ENCODE peak calls at places on chromosomes 7 and 10, in eight cellular contexts. One of them, this sample, is unnamed. For H3K9me3, the result is how much of the 10 kb centered on the place peaks cover.

GRCh38 chr7:123432601-123433000 is 101.8 kb downstream of the IQUB start:
- DNase-seq in fibroblast of lung: no peak
- DNase-seq in sigmoid colon: no peak
- DNase-seq in breast epithelium: no peak
- DNase-seq in heart left ventricle: no peak
- DNase-seq in A549: no peak
- DNase-seq in IMR-90: no peak
- DNase-seq in CD8-positive, alpha-beta T cell: no peak
- DNase-seq in this sample: no peak

GRCh38 chr10:123016228-123016627 is 7.4 kb downstream of the ACADSB start:
- DNase-seq in fibroblast of lung: no peak
- DNase-seq in sigmoid colon: no peak
- DNase-seq in breast epithelium: no peak
- DNase-seq in heart left ventricle: no peak
- DNase-seq in A549: no peak
- DNase-seq in IMR-90: no peak
- DNase-seq in CD8-positive, alpha-beta T cell: no peak
- DNase-seq in this sample: no peak

GRCh38 chr7:42097756-42098155 is 139.3 kb downstream of the GLI3 start:
- DNase-seq in fibroblast of lung: peak
- DNase-seq in sigmoid colon: no peak
- DNase-seq in breast epithelium: no peak
- DNase-seq in heart left ventricle: no peak
- DNase-seq in A549: peak
- DNase-seq in IMR-90: peak
- DNase-seq in CD8-positive, alpha-beta T cell: no peak
- DNase-seq in this sample: no peak

GRCh38 chr7:140416560-140416959 is 12.7 kb downstream of the RAB19 start:
- DNase-seq in fibroblast of lung: no peak
- DNase-seq in sigmoid colon: no peak
- DNase-seq in breast epithelium: no peak
- DNase-seq in heart left ventricle: no peak
- DNase-seq in A549: no peak
- DNase-seq in IMR-90: no peak
- DNase-seq in CD8-positive, alpha-beta T cell: no peak
- DNase-seq in this sample: no peak

GRCh38 chr10:124996854-124997215 is 54.9 kb downstream of the ZRANB1 start:
- DNase-seq in fibroblast of lung: no peak
- DNase-seq in sigmoid colon: no peak
- DNase-seq in breast epithelium: no peak
- DNase-seq in heart left ventricle: no peak
- DNase-seq in A549: no peak
- DNase-seq in IMR-90: no peak
- DNase-seq in CD8-positive, alpha-beta T cell: no peak
- DNase-seq in this sample: no peak

GRCh38 chr10:91389636-91390512 is 20.3 kb upstream of the HECTD2 start:
- DNase-seq in fibroblast of lung: peak
- DNase-seq in sigmoid colon: no peak
- DNase-seq in breast epithelium: no peak
- DNase-seq in heart left ventricle: no peak
- DNase-seq in A549: peak
- DNase-seq in IMR-90: peak
- DNase-seq in CD8-positive, alpha-beta T cell: no peak
- DNase-seq in this sample: no peak

GRCh38 chr10:3433131-3433530 is 260.5 kb upstream of the PITRM1 start:
- DNase-seq in fibroblast of lung: no peak
- DNase-seq in sigmoid colon: no peak
- DNase-seq in breast epithelium: no peak
- DNase-seq in heart left ventricle: no peak
- DNase-seq in A549: no peak
- DNase-seq in IMR-90: no peak
- DNase-seq in CD8-positive, alpha-beta T cell: no peak
- DNase-seq in this sample: no peak

GRCh38 chr7:44853391-44853790 is 5.5 kb upstream of the H2AZ2 start:
- DNase-seq in fibroblast of lung: no peak
- DNase-seq in sigmoid colon: no peak
- DNase-seq in breast epithelium: no peak
- DNase-seq in heart left ventricle: no peak
- DNase-seq in A549: peak
- DNase-seq in IMR-90: no peak
- DNase-seq in CD8-positive, alpha-beta T cell: no peak
- DNase-seq in this sample: no peak

GRCh38 chr10:7767209-7767608 is 20.6 kb downstream of the KIN start:
- DNase-seq in fibroblast of lung: peak
- DNase-seq in sigmoid colon: no peak
- DNase-seq in breast epithelium: no peak
- DNase-seq in heart left ventricle: no peak
- DNase-seq in A549: no peak
- DNase-seq in IMR-90: peak
- DNase-seq in CD8-positive, alpha-beta T cell: no peak
- DNase-seq in this sample: no peak

GRCh38 chr10:112509558-112510299 is 62.7 kb downstream of the VTI1A start:
- DNase-seq in fibroblast of lung: no peak
- DNase-seq in sigmoid colon: no peak
- DNase-seq in breast epithelium: no peak
- DNase-seq in heart left ventricle: no peak
- DNase-seq in A549: no peak
- DNase-seq in IMR-90: no peak
- DNase-seq in CD8-positive, alpha-beta T cell: no peak
- DNase-seq in this sample: no peak

GRCh38 chr7:128361463-128362441 is at the start of gene PRRT4:
- DNase-seq in fibroblast of lung: no peak
- DNase-seq in sigmoid colon: peak
- DNase-seq in breast epithelium: no peak
- DNase-seq in heart left ventricle: no peak
- DNase-seq in A549: peak
- DNase-seq in IMR-90: no peak
- DNase-seq in CD8-positive, alpha-beta T cell: peak
- DNase-seq in this sample: peak

GRCh38 chr10:58963723-58964124 is 212.7 kb upstream of the PHYHIPL start:
- DNase-seq in fibroblast of lung: no peak
- DNase-seq in sigmoid colon: peak
- DNase-seq in breast epithelium: peak
- DNase-seq in heart left ventricle: no peak
- DNase-seq in A549: no peak
- DNase-seq in IMR-90: no peak
- DNase-seq in CD8-positive, alpha-beta T cell: no peak
- DNase-seq in this sample: no peak

GRCh38 chr10:52031771-52032170 is 282.3 kb upstream of the DKK1 start:
- DNase-seq in fibroblast of lung: no peak
- DNase-seq in sigmoid colon: no peak
- DNase-seq in breast epithelium: no peak
- DNase-seq in heart left ventricle: no peak
- DNase-seq in A549: no peak
- DNase-seq in IMR-90: peak
- DNase-seq in CD8-positive, alpha-beta T cell: no peak
- DNase-seq in this sample: no peak

GRCh38 chr7:152145853-152146466 is 120.5 kb downstream of the GALNT11 start:
- DNase-seq in fibroblast of lung: peak
- DNase-seq in sigmoid colon: no peak
- DNase-seq in breast epithelium: no peak
- DNase-seq in heart left ventricle: no peak
- DNase-seq in A549: peak
- DNase-seq in IMR-90: peak
- DNase-seq in CD8-positive, alpha-beta T cell: peak
- DNase-seq in this sample: peak

GRCh38 chr7:76310102-76310957 is 7.9 kb downstream of the HSPB1 start:
- DNase-seq in fibroblast of lung: no peak
- DNase-seq in sigmoid colon: peak
- DNase-seq in breast epithelium: peak
- DNase-seq in heart left ventricle: no peak
- DNase-seq in A549: no peak
- DNase-seq in IMR-90: no peak
- DNase-seq in CD8-positive, alpha-beta T cell: no peak
- DNase-seq in this sample: no peak

GRCh38 chr10:114753126-114753525 is 68.5 kb upstream of the FHIP2A start:
- DNase-seq in fibroblast of lung: peak
- DNase-seq in sigmoid colon: no peak
- DNase-seq in breast epithelium: no peak
- DNase-seq in heart left ventricle: no peak
- DNase-seq in A549: no peak
- DNase-seq in IMR-90: peak
- DNase-seq in CD8-positive, alpha-beta T cell: no peak
- DNase-seq in this sample: no peak
- TF ChIP-seq CTCF in fibroblast of lung: no peak
- TF ChIP-seq CTCF in sigmoid colon: no peak
- TF ChIP-seq CTCF in breast epithelium: no peak
- TF ChIP-seq CTCF in heart left ventricle: no peak
- TF ChIP-seq CTCF in A549: no peak
- TF ChIP-seq CTCF in IMR-90: peak
- TF ChIP-seq CTCF in CD8-positive, alpha-beta T cell: no peak
- TF ChIP-seq CTCF in this sample: no peak

GRCh38 chr10:99430116-99430450 is 341 bp downstream of the GOT1 start:
- DNase-seq in fibroblast of lung: peak
- DNase-seq in sigmoid colon: no peak
- DNase-seq in breast epithelium: no peak
- DNase-seq in heart left ventricle: no peak
- DNase-seq in A549: no peak
- DNase-seq in IMR-90: no peak
- DNase-seq in CD8-positive, alpha-beta T cell: no peak
- DNase-seq in this sample: no peak
- H3K27ac ChIP-seq in fibroblast of lung: peak
- H3K27ac ChIP-seq in sigmoid colon: peak
- H3K27ac ChIP-seq in breast epithelium: peak
- H3K27ac ChIP-seq in heart left ventricle: peak
- H3K27ac ChIP-seq in A549: peak
- H3K27ac ChIP-seq in IMR-90: peak
- H3K27ac ChIP-seq in CD8-positive, alpha-beta T cell: peak
- H3K27ac ChIP-seq in this sample: peak

GRCh38 chr7:145753004-145753403 is 363.6 kb upstream of the CNTNAP2 start:
- DNase-seq in fibroblast of lung: no peak
- DNase-seq in sigmoid colon: no peak
- DNase-seq in breast epithelium: no peak
- DNase-seq in heart left ventricle: no peak
- DNase-seq in A549: no peak
- DNase-seq in IMR-90: no peak
- DNase-seq in CD8-positive, alpha-beta T cell: no peak
- DNase-seq in this sample: no peak
- H3K9me3 ChIP-seq in fibroblast of lung: under half
- H3K9me3 ChIP-seq in sigmoid colon: under half
- H3K9me3 ChIP-seq in breast epithelium: under half
- H3K9me3 ChIP-seq in heart left ventricle: under half
- H3K9me3 ChIP-seq in A549: under half
- H3K9me3 ChIP-seq in IMR-90: under half
- H3K9me3 ChIP-seq in CD8-positive, alpha-beta T cell: under half
- H3K9me3 ChIP-seq in this sample: under half

DNA sequence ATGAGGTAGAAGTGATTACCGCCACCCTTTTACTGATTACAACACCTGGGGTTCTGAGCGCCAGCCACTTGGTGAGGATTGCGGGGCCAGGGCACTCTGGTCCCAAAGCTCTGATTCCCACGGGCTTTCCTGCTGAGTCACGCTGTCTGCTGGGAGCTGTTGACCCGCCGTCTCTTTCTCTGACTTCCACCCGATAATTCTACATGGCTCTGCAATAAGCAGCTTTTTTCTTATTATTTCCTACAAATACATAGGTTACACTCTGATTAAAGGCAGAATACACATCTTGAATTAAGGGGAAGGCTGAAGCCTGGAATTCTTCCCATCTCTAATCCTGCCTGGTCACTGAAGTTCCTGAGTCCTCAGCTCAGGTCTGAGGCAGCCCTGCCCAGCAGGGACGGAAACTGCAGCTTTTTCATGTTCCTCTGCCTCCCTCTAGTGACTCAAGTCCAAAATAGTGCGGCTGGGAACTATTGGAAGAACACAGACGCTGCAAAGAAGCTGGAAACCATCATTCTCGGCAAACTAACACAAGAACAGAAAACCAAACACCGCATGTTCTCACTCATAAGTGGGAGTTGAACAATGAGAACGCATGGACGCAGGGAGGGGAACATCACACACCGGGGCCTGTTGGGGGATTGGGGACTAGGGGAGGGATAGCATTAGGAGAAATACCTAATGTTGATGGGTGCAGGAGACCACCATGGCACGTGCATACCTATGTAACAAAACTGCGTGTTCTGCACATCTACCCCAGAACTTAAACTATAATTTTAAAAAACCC is 178.3 kb downstream of the PRKCQ start:
- DNase-seq in fibroblast of lung: peak
- DNase-seq in sigmoid colon: peak
- DNase-seq in breast epithelium: peak
- DNase-seq in heart left ventricle: peak
- DNase-seq in A549: peak
- DNase-seq in IMR-90: peak
- DNase-seq in CD8-positive, alpha-beta T cell: peak
- DNase-seq in this sample: peak
- TF ChIP-seq CTCF in fibroblast of lung: peak
- TF ChIP-seq CTCF in sigmoid colon: peak
- TF ChIP-seq CTCF in breast epithelium: peak
- TF ChIP-seq CTCF in heart left ventricle: peak
- TF ChIP-seq CTCF in A549: peak
- TF ChIP-seq CTCF in IMR-90: peak
- TF ChIP-seq CTCF in CD8-positive, alpha-beta T cell: peak
- TF ChIP-seq CTCF in this sample: peak